ENCODE peak calls at places on chromosomes 11 and 22, in four cellular contexts. K is GM12878, T is PC-9, P is mammary epithelial cell. C is an unnamed sample.
A peak's percentile ranks its signal among the peaks of the same experiment; 100 is the strongest.

GRCh38 chr22:20740222-20740951 is 33.5 kb upstream of the SERPIND1 start:
- DNase-seq in T (no peak), P (no peak), K (no peak), C (no peak)

GRCh38 chr11:64449381-64450167 is 90.6 kb downstream of the RPS6KA4 start:
- DNase-seq in T (peak; percentile 70), K (peak; percentile 26), P (peak; percentile 53), C (no peak)

GRCh38 chr11:69017951-69018350 is 4.9 kb upstream of the MRGPRF start:
- DNase-seq in K (no peak), P (no peak), T (no peak), C (no peak)

GRCh38 chr11:61022311-61023085 is 51.0 kb downstream of the CD6 start:
- DNase-seq in T (no peak), K (no peak), P (no peak), C (no peak)

GRCh38 chr22:45223304-45224117 is 17.2 kb downstream of the KIAA0930 start:
- DNase-seq in P (no peak), K (no peak), T (no peak), C (no peak)

GRCh38 chr11:66068923-66069714 is 953 bp upstream of the PACS1 start:
- DNase-seq in P (peak; percentile 53), T (no peak), K (no peak), C (peak; percentile 53)

GRCh38 chr11:47552086-47552580 is 799 bp downstream of the CELF1 start:
- DNase-seq in P (peak; percentile 51), K (no peak), T (peak; percentile 65), C (peak; percentile 59)

GRCh38 chr22:27401321-27401720 is 400.2 kb downstream of the MN1 start:
- DNase-seq in T (peak; percentile 39), P (no peak), K (no peak), C (peak; percentile 32)

GRCh38 chr11:34837246-34837856 is 78.8 kb downstream of the APIP start:
- DNase-seq in K (no peak), T (no peak), P (no peak), C (no peak)

GRCh38 chr11:126265801-126266200 is 2.9 kb downstream of the SRPRA start:
- DNase-seq in P (no peak), T (peak; percentile 32), K (no peak), C (no peak)

GRCh38 chr11:2214527-2215229 is 43.1 kb upstream of the TH start:
- DNase-seq in P (no peak), K (no peak), T (no peak), C (no peak)

GRCh38 chr11:35619754-35620640 is 1.7 kb downstream of the FJX1 start:
- DNase-seq in T (peak; percentile 70), P (no peak), K (no peak), C (peak; percentile 36)

GRCh38 chr11:1854949-1855885 is 2.3 kb downstream of the LSP1 start:
- DNase-seq in K (peak; percentile 55), P (no peak), T (no peak), C (no peak)

GRCh38 chr22:38503021-38503420 is 3.1 kb downstream of the DDX17 start:
- DNase-seq in K (no peak), T (peak; percentile 28), P (no peak), C (no peak)
- H3K4me1 ChIP-seq in K (no peaks in the 10 kb centered on the region), T (peaks cover 32% of the 10 kb centered on the region), P (peaks cover 12% of the 10 kb centered on the region), C (no peaks in the 10 kb centered on the region)

DNA sequence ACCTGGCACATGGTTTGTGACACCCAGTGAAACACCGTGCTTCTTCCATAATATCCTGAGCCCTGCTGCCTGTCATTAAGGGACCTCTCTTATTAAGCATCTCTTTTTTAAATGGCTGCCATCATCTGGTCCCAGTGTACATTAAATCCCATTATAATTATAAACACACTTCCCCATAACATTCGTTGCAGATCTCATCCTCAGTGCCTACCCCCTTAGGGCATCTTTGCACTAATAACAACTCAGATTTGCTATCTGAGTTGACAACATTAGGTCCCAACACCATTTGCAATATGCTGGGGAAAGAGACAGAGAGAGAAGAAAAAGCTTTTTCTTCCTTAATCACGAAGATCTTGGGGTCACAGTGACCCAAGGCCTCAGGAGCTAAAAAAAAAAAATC is 4.7 kb upstream of the ZBTB16 start:
- DNase-seq in P (no peak), K (no peak), T (no peak), C (no peak)
- TF ChIP-seq EZH2 in P (no peak), K (no peak), T (no peak), C (no peak)

GRCh38 chr11:96218013-96218412 is 125.0 kb downstream of the MAML2 start:
- DNase-seq in K (no peak), P (no peak), T (no peak), C (no peak)
- H3K4me1 ChIP-seq in K (peaks cover 39% of the 10 kb centered on the region), P (peaks cover 21% of the 10 kb centered on the region), T (peaks cover 37% of the 10 kb centered on the region), C (peaks cover 34% of the 10 kb centered on the region)

DNA sequence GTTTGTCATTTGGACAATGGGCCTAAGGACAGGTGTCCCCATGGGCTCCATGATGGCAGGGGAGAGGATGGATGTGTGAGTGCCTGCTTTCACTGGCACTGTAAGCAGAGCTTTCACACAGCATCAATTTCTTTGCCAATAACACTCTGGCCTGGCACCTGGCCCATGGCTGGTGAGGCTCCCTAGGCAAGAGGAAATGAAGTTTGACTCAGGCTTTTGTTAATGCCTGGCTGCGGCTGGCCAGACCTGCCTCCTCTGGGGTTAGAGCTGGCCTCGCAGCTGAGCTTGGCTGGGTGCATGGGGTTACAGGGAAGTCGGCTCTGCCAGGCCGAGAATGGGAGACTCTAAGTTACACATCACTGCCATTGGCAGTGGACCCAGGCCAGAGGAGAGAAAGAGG is 29.9 kb upstream of the SEZ6L start:
- DNase-seq in P (peak; percentile 1), T (no peak), K (no peak), C (no peak)
- TF ChIP-seq EZH2 in P (no peak), T (no peak), K (no peak), C (no peak)

GRCh38 chr22:30238136-30238535 is 8.4 kb downstream of the LIF start:
- DNase-seq in K (no peak), P (no peak), T (no peak), C (peak; percentile 74)

GRCh38 chr22:30241576-30242371 is 4.8 kb downstream of the LIF start:
- DNase-seq in K (no peak), P (peak; percentile 17), T (no peak), C (no peak)

GRCh38 chr22:30238661-30239420 is 7.7 kb downstream of the LIF start:
- DNase-seq in T (peak; percentile 58), P (peak; percentile 45), K (no peak), C (peak; percentile 84)

GRCh38 chr22:30240541-30241417 is 5.8 kb downstream of the LIF start:
- DNase-seq in T (no peak), K (no peak), P (peak; percentile 25), C (no peak)

GRCh38 chr22:30239421-30240405 is 6.8 kb downstream of the LIF start:
- DNase-seq in P (peak; percentile 50), T (peak; percentile 53), K (no peak), C (no peak)
- H3K4me1 ChIP-seq in P (peaks cover 28% of the 10 kb centered on the region), T (peaks cover 60% of the 10 kb centered on the region), K (no peaks in the 10 kb centered on the region), C (peaks cover 89% of the 10 kb centered on the region)

GRCh38 chr11:85810521-85810870 is 445 bp downstream of the SYTL2 start:
- DNase-seq in T (no peak), P (no peak), K (no peak), C (no peak)
- TF ChIP-seq EZH2 in T (no peak), P (no peak), K (no peak), C (no peak)

DNA sequence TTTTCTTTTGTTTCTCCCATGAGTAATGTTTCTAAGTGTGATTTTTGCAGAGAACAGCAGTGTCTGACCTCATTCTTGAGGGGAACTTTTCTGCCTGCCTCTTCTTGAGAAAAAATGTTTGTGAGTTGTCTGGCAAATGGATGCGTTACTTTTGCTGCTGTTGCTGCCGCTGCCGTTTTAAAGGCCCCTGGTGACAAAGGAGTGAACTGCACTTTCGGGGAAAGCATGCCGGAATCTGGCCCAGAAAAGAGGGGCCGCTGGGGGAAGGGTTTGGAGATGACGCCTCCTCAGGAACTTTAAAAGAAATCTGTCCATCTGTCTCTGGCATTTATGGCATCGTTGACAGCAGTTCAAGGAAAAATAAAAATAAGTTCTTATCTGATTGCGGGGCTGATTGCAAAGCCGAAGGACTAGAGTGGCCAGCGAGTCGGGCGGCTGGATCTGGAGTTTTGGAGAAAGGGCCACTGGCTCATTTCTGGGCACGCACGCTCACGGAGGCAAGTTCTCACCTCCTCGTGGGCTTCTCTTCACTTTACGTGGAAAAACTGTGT is 16.5 kb downstream of the ZBTB16 start:
- DNase-seq in P (no peak), T (no peak), K (no peak), C (no peak)
- H3K4me1 ChIP-seq in P (no peaks in the 10 kb centered on the region), T (no peaks in the 10 kb centered on the region), K (no peaks in the 10 kb centered on the region), C (no peaks in the 10 kb centered on the region)

GRCh38 chr22:41976961-41977566 is 7.8 kb downstream of the SEPTIN3 start:
- DNase-seq in K (no peak), P (no peak), T (no peak), C (no peak)
- TF ChIP-seq EZH2 in K (no peak), P (peak; percentile 34), T (no peak), C (peak; percentile 62)

GRCh38 chr11:9757809-9758675 is 94.2 kb downstream of the SWAP70 start:
- DNase-seq in K (no peak), P (peak; percentile 57), T (no peak), C (peak; percentile 45)

GRCh38 chr11:9754041-9754471 is 90.2 kb downstream of the SWAP70 start:
- DNase-seq in T (no peak), P (peak; percentile 92), K (no peak), C (no peak)

GRCh38 chr11:9756461-9756860 is 92.6 kb downstream of the SWAP70 start:
- DNase-seq in K (no peak), P (peak; percentile 95), T (no peak), C (no peak)

GRCh38 chr11:9756878-9757277 is 93.0 kb downstream of the SWAP70 start:
- DNase-seq in K (no peak), P (no peak), T (no peak), C (no peak)

DNA sequence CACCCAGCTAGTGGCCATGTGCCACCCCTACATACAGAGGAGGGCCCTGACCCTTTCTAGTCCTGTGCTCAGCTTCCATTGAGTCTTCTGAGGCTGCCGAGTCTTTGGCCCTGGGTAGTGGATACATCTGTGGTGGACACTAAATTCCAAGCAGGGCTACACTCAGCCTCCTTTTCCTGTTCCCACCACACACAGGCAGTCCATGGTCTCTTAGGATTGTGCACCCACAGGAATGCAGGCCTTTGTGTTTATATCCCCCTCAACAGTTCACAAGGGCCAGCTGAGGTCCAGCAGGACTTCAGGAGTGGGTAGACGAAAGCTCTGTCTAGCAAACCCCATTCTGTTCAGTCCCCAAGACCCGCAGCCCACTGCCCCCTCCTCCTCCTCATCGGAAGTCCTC is 91.7 kb downstream of the SWAP70 start:
- DNase-seq in P (no peak), K (no peak), T (no peak), C (peak; percentile 95)
- H3K4me1 ChIP-seq in P (peaks cover 82% of the 10 kb centered on the region), K (peaks cover 53% of the 10 kb centered on the region), T (peaks cover 29% of the 10 kb centered on the region), C (peaks cover 63% of the 10 kb centered on the region)

C was measured in astrocyte.